ENCODE peak calls at places on chromosomes 5 and 9, in ten cellular contexts. W, Q, N, T, G, L, V, U, Z and D are unnamed samples.

GRCh38 chr5:38473008-38473407 is 83.4 kb downstream of the LIFR start:
- DNase-seq in U (no peak), V (no peak), Z (no peak), G (no peak), N (no peak), L (no peak), W (no peak), Q (no peak), T (no peak), D (no peak)

GRCh38 chr9:15240927-15241326 is 66.1 kb downstream of the TTC39B start:
- DNase-seq in V (no peak), Z (no peak), Q (no peak), L (no peak), U (no peak), W (no peak), T (no peak), N (no peak), G (no peak), D (no peak)

GRCh38 chr5:10828241-10828640 is 67.2 kb upstream of the DAP start:
- DNase-seq in V (peak), Q (peak), T (no peak), N (peak), W (no peak), L (no peak), U (no peak), Z (no peak), G (no peak), D (no peak)

GRCh38 chr5:177552839-177553455 is 1.4 kb downstream of the FAM193B start:
- DNase-seq in T (no peak), Q (no peak), U (no peak), Z (no peak), L (no peak), V (peak), G (no peak), W (no peak), N (peak), D (no peak)

GRCh38 chr5:133746834-133747233 is 134.5 kb upstream of the FSTL4 start:
- DNase-seq in N (no peak), L (peak), Z (no peak), U (peak), G (peak), V (no peak), Q (no peak), W (no peak), T (no peak), D (no peak)

GRCh38 chr9:134641173-134641985 is at the start of gene COL5A1:
- DNase-seq in N (peak), W (no peak), L (peak), T (peak), Q (peak), G (no peak), V (peak), Z (no peak), U (peak), D (peak)

GRCh38 chr5:42982107-42982622 is 58.0 kb downstream of the ANXA2R start:
- DNase-seq in Z (no peak), W (no peak), T (no peak), G (no peak), N (no peak), L (no peak), V (no peak), U (no peak), Q (no peak), D (no peak)

GRCh38 chr5:171990713-171991015 is 15.8 kb downstream of the FBXW11 start:
- DNase-seq in V (no peak), T (no peak), U (no peak), Q (no peak), N (no peak), G (no peak), W (no peak), L (no peak), Z (peak), D (no peak)

GRCh38 chr9:8329561-8330283 is 530.1 kb upstream of the DMAC1 start:
- DNase-seq in Q (no peak), U (no peak), N (no peak), Z (no peak), L (no peak), G (no peak), W (no peak), V (no peak), T (no peak), D (peak)

GRCh38 chr9:95250462-95251058 is 66.9 kb downstream of the FANCC start:
- DNase-seq in Q (no peak), V (no peak), T (no peak), G (no peak), L (no peak), U (no peak), Z (no peak), N (no peak), W (no peak), D (no peak)